ENCODE peak calls at places on chromosomes 6 and 20, in six cellular contexts. R is endothelial cell, N is GM12865, S is mucosa of descending colon, A is cardiac muscle cell, X is PC-9. D is an unnamed sample.

GRCh38 chr6:170605860-170606259 is 21.4 kb upstream of the PDCD2 start:
- DNase-seq in R (no peak), N (no peak), S (no peak), A (no peak), X (no peak), D (no peak)

GRCh38 chr6:160386869-160387518 is 38.8 kb downstream of the SLC22A3 start:
- DNase-seq in R (no peak), N (no peak), S (no peak), A (no peak), X (peak; percentile 68), D (peak; percentile 36)

GRCh38 chr20:5848711-5849505 is 98.7 kb downstream of the SHLD1 start:
- DNase-seq in R (no peak), N (peak; percentile 47), S (no peak), A (no peak), X (no peak), D (no peak)

GRCh38 chr6:4114123-4114522 is 21.3 kb downstream of the ECI2 start:
- DNase-seq in R (no peak), N (no peak), S (no peak), A (no peak), X (no peak), D (no peak)

GRCh38 chr6:13813621-13814175 is 659 bp downstream of the MCUR1 start:
- DNase-seq in R (peak; percentile 80), N (no peak), S (peak; percentile 87), A (peak; percentile 94), X (peak; percentile 50), D (peak; percentile 85)

GRCh38 chr20:2701671-2702081 is 9.1 kb downstream of the EBF4 start:
- DNase-seq in R (no peak), N (no peak), S (no peak), A (no peak), X (no peak), D (no peak)

GRCh38 chr6:10205120-10205519 is 209.8 kb downstream of the TFAP2A start:
- DNase-seq in R (no peak), N (no peak), S (no peak), A (no peak), X (no peak), D (no peak)

GRCh38 chr20:63330940-63331339 is 30.2 kb downstream of the CHRNA4 start:
- DNase-seq in R (no peak), N (no peak), S (no peak), A (no peak), X (no peak), D (peak; percentile 85)

GRCh38 chr20:16434087-16434664 is 139.1 kb downstream of the KIF16B start:
- DNase-seq in R (peak; percentile 79), N (peak; percentile 74), S (peak; percentile 71), A (peak; percentile 54), X (no peak), D (peak; percentile 41)

GRCh38 chr6:126335210-126335609 is 4.7 kb upstream of the CENPW start:
- DNase-seq in R (no peak), N (no peak), S (no peak), A (no peak), X (no peak), D (no peak)
- TF ChIP-seq CTCF in R (no peak), N (no peak), S (no peak), A (peak; percentile 5), X (no peak), D (no peak)

DNA sequence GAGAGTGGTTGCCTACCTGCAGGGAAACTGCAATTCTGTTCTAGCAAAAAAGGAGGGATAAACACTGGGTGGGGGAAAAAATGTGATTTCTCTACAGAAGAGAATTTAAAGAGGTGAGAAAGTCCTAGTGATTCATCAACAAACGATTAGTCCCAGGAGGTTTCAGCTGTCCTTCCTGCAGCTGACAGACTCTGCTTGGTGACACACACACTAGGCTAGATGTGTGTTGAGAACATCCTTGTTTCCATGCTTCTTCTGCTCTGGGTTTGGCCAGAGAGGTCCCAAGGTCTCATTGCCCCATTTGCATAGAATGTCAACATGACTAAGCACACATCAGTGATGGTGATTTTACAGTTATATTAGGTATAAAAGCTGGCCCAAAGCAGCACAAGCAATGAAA is 258.4 kb downstream of the NFATC2 start:
- DNase-seq in R (no peak), N (no peak), S (no peak), A (no peak), X (peak; percentile 63), D (no peak)
- TF ChIP-seq CTCF in R (no peak), N (no peak), S (no peak), A (no peak), X (no peak), D (no peak)

GRCh38 chr6:48994811-48995210 is 468.2 kb downstream of the MMUT start:
- DNase-seq in R (no peak), N (peak; percentile 28), S (no peak), A (no peak), X (no peak), D (no peak)
- TF ChIP-seq CTCF in R (no peak), N (no peak), S (no peak), A (no peak), X (no peak), D (no peak)

GRCh38 chr6:16228709-16229665 is 9.4 kb upstream of the GMPR start:
- DNase-seq in R (no peak), N (no peak), S (no peak), A (no peak), X (no peak), D (no peak)
- TF ChIP-seq CTCF in R (no peak), N (peak; percentile 9), S (no peak), A (no peak), X (no peak), D (no peak)

GRCh38 chr6:146032387-146032786 is 3.5 kb downstream of the GRM1 start:
- DNase-seq in R (no peak), N (no peak), S (no peak), A (no peak), X (no peak), D (no peak)
- TF ChIP-seq CTCF in R (no peak), N (no peak), S (no peak), A (no peak), X (no peak), D (no peak)

D was measured in thyroid gland.